ENCODE peak calls at places on chromosome 5, in seven cellular contexts. F is EL, D is aorta, A is RPMI7951, R is thoracic aorta, W is transverse colon, K is astrocyte of the spinal cord. L is an unnamed sample.

GRCh38 chr5:93677344-93678021 is 63.9 kb downstream of the POU5F2 start:
- DNase-seq in R (no peak), K (peak; percentile 96), W (no peak), A (peak; percentile 92), F (peak; percentile 95), D (no peak), L (peak; percentile 90)

GRCh38 chr5:56490971-56491468 is 257.9 kb upstream of the ANKRD55 start:
- DNase-seq in K (no peak), D (no peak), W (no peak), F (no peak), R (no peak), A (no peak), L (peak; percentile 55)

GRCh38 chr5:77973253-77973609 is 197.1 kb upstream of the TBCA start:
- DNase-seq in W (no peak), F (no peak), K (no peak), D (no peak), R (no peak), A (no peak), L (no peak)

GRCh38 chr5:79547429-79547822 is 33.5 kb upstream of the HOMER1 start:
- DNase-seq in F (no peak), W (no peak), R (no peak), A (no peak), D (peak; percentile 14), K (no peak), L (no peak)

GRCh38 chr5:135745897-135746500 is 88.5 kb upstream of the SLC25A48 start:
- DNase-seq in F (no peak), K (no peak), D (no peak), R (no peak), W (no peak), A (no peak), L (no peak)

GRCh38 chr5:173941758-173942401 is 47.1 kb upstream of the C5orf47 start:
- DNase-seq in K (no peak), A (no peak), F (no peak), R (no peak), W (no peak), D (no peak), L (no peak)

GRCh38 chr5:67353500-67353931 is 156.9 kb upstream of the CD180 start:
- DNase-seq in W (peak; percentile 21), D (no peak), A (peak; percentile 36), F (no peak), R (no peak), K (peak; percentile 21), L (no peak)

GRCh38 chr5:179486596-179487051 is 63.7 kb upstream of the RUFY1 start:
- DNase-seq in R (no peak), W (no peak), K (no peak), D (peak; percentile 36), F (no peak), A (no peak), L (peak; percentile 55)

GRCh38 chr5:107067391-107067790 is 603.3 kb downstream of the EFNA5 start:
- DNase-seq in W (no peak), K (peak; percentile 5), D (no peak), F (no peak), A (no peak), R (no peak), L (no peak)

GRCh38 chr5:141841781-141842180 is 36.4 kb downstream of the PCDH1 start:
- DNase-seq in F (no peak), K (no peak), D (no peak), W (peak; percentile 71), R (no peak), A (no peak), L (no peak)

GRCh38 chr5:157735991-157736390 is 4.8 kb downstream of the THG1L start:
- DNase-seq in K (no peak), R (no peak), F (no peak), A (no peak), W (no peak), D (no peak), L (no peak)

GRCh38 chr5:143235423-143235822 is 168.1 kb downstream of the NR3C1 start:
- DNase-seq in W (no peak), K (peak; percentile 44), F (peak; percentile 64), A (no peak), D (no peak), R (no peak), L (no peak)

GRCh38 chr5:33969572-33970452 is 14.7 kb downstream of the SLC45A2 start:
- DNase-seq in R (no peak), K (peak; percentile 67), F (peak; percentile 59), A (peak; percentile 60), W (no peak), D (no peak), L (peak; percentile 30)

GRCh38 chr5:55923177-55923872 is 71.4 kb downstream of the IL6ST start:
- DNase-seq in K (no peak), R (no peak), F (peak; percentile 19), A (peak; percentile 29), D (no peak), W (no peak), L (peak; percentile 69)

GRCh38 chr5:87074934-87075541 is 192.6 kb upstream of the RASA1 start:
- DNase-seq in W (peak; percentile 40), D (no peak), K (no peak), F (no peak), A (no peak), R (no peak), L (peak; percentile 32)

GRCh38 chr5:55438931-55439477 is 95.8 kb downstream of the PLPP1 start:
- DNase-seq in K (peak; percentile 88), A (peak; percentile 53), D (no peak), R (no peak), F (peak; percentile 43), W (peak; percentile 23), L (peak; percentile 45)

GRCh38 chr5:179839328-179840256 is 18.9 kb downstream of the SQSTM1 start:
- DNase-seq in F (no peak), K (no peak), W (no peak), R (no peak), D (peak; percentile 73), A (no peak), L (no peak)

GRCh38 chr5:108251350-108251749 is 130.5 kb downstream of the FBXL17 start:
- DNase-seq in W (no peak), K (peak; percentile 8), A (no peak), R (no peak), F (no peak), D (no peak), L (no peak)

GRCh38 chr5:123659495-123659894 is 147.5 kb downstream of the CSNK1G3 start:
- DNase-seq in F (no peak), K (peak; percentile 48), W (no peak), A (no peak), D (no peak), R (no peak), L (no peak)